ENCODE peak calls at places on chromosomes 7 and 10, in eight cellular contexts. One of them, this sample, is unnamed. For H3K36me3, the result is how much of the 10 kb centered on the place peaks cover.

GRCh38 chr10:76647276-76647675 is 990.3 kb downstream of the KCNMA1 start:
- DNase-seq in IMR-90: no peak
- DNase-seq in GM23338: no peak
- DNase-seq in body of pancreas: no peak
- DNase-seq in heart left ventricle: no peak
- DNase-seq in hepatocyte: no peak
- DNase-seq in tibial nerve: no peak
- DNase-seq in psoas muscle: no peak
- DNase-seq in this sample: no peak

GRCh38 chr7:35450456-35450855 is 196.6 kb upstream of the TBX20 start:
- DNase-seq in IMR-90: no peak
- DNase-seq in GM23338: no peak
- DNase-seq in tibial nerve: no peak
- DNase-seq in heart left ventricle: no peak
- DNase-seq in hepatocyte: no peak
- DNase-seq in psoas muscle: no peak
- DNase-seq in body of pancreas: no peak
- DNase-seq in this sample: no peak

GRCh38 chr10:109984013-109984412 is 23.8 kb upstream of the ADD3 start:
- DNase-seq in GM23338: no peak
- DNase-seq in tibial nerve: no peak
- DNase-seq in heart left ventricle: no peak
- DNase-seq in psoas muscle: no peak
- DNase-seq in body of pancreas: no peak
- DNase-seq in hepatocyte: no peak
- DNase-seq in IMR-90: no peak
- DNase-seq in this sample: no peak

GRCh38 chr10:73439605-73440298 is 6.4 kb upstream of the MSS51 start:
- DNase-seq in IMR-90: peak
- DNase-seq in body of pancreas: no peak
- DNase-seq in psoas muscle: no peak
- DNase-seq in GM23338: no peak
- DNase-seq in heart left ventricle: no peak
- DNase-seq in tibial nerve: no peak
- DNase-seq in hepatocyte: no peak
- DNase-seq in this sample: peak

GRCh38 chr10:79243211-79244067 is 103.8 kb upstream of the PPIF start:
- DNase-seq in tibial nerve: no peak
- DNase-seq in psoas muscle: peak
- DNase-seq in hepatocyte: peak
- DNase-seq in heart left ventricle: peak
- DNase-seq in IMR-90: no peak
- DNase-seq in GM23338: peak
- DNase-seq in body of pancreas: no peak
- DNase-seq in this sample: no peak

GRCh38 chr10:71575446-71575845 is 144.1 kb downstream of the C10orf105 start:
- DNase-seq in GM23338: no peak
- DNase-seq in hepatocyte: no peak
- DNase-seq in psoas muscle: peak
- DNase-seq in IMR-90: no peak
- DNase-seq in heart left ventricle: peak
- DNase-seq in tibial nerve: no peak
- DNase-seq in body of pancreas: no peak
- DNase-seq in this sample: no peak

GRCh38 chr7:140696679-140697446 is at the start of gene NDUFB2:
- DNase-seq in tibial nerve: peak
- DNase-seq in GM23338: peak
- DNase-seq in psoas muscle: peak
- DNase-seq in IMR-90: peak
- DNase-seq in body of pancreas: peak
- DNase-seq in heart left ventricle: no peak
- DNase-seq in hepatocyte: peak
- DNase-seq in this sample: peak

GRCh38 chr10:28492093-28492492 is 40.8 kb upstream of the WAC start:
- DNase-seq in body of pancreas: no peak
- DNase-seq in heart left ventricle: no peak
- DNase-seq in GM23338: no peak
- DNase-seq in psoas muscle: no peak
- DNase-seq in hepatocyte: no peak
- DNase-seq in tibial nerve: no peak
- DNase-seq in IMR-90: no peak
- DNase-seq in this sample: no peak

GRCh38 chr7:91446819-91447218 is 182.6 kb downstream of the FZD1 start:
- DNase-seq in hepatocyte: no peak
- DNase-seq in tibial nerve: no peak
- DNase-seq in psoas muscle: no peak
- DNase-seq in heart left ventricle: no peak
- DNase-seq in IMR-90: no peak
- DNase-seq in body of pancreas: no peak
- DNase-seq in GM23338: no peak
- DNase-seq in this sample: no peak

GRCh38 chr7:90178592-90179279 is 24.5 kb downstream of the STEAP1 start:
- DNase-seq in IMR-90: peak
- DNase-seq in heart left ventricle: no peak
- DNase-seq in psoas muscle: no peak
- DNase-seq in GM23338: no peak
- DNase-seq in hepatocyte: peak
- DNase-seq in body of pancreas: no peak
- DNase-seq in tibial nerve: no peak
- DNase-seq in this sample: no peak

GRCh38 chr7:41943098-41943577 is 240.2 kb upstream of the INHBA start:
- DNase-seq in IMR-90: peak
- DNase-seq in GM23338: peak
- DNase-seq in heart left ventricle: peak
- DNase-seq in body of pancreas: peak
- DNase-seq in hepatocyte: peak
- DNase-seq in psoas muscle: peak
- DNase-seq in tibial nerve: peak
- DNase-seq in this sample: no peak

GRCh38 chr10:122298598-122299301 is 27.7 kb downstream of the BTBD16 start:
- DNase-seq in psoas muscle: peak
- DNase-seq in GM23338: peak
- DNase-seq in tibial nerve: peak
- DNase-seq in IMR-90: peak
- DNase-seq in body of pancreas: peak
- DNase-seq in heart left ventricle: peak
- DNase-seq in hepatocyte: peak
- DNase-seq in this sample: no peak

GRCh38 chr10:120459185-120459584 is 2.2 kb downstream of the PLPP4 start:
- DNase-seq in heart left ventricle: no peak
- DNase-seq in IMR-90: no peak
- DNase-seq in hepatocyte: no peak
- DNase-seq in body of pancreas: no peak
- DNase-seq in psoas muscle: no peak
- DNase-seq in tibial nerve: no peak
- DNase-seq in GM23338: no peak
- DNase-seq in this sample: no peak

GRCh38 chr10:91909178-91909677 is at the start of gene FGFBP3:
- DNase-seq in IMR-90: peak
- DNase-seq in hepatocyte: peak
- DNase-seq in body of pancreas: peak
- DNase-seq in tibial nerve: no peak
- DNase-seq in psoas muscle: no peak
- DNase-seq in GM23338: peak
- DNase-seq in heart left ventricle: no peak
- DNase-seq in this sample: no peak

GRCh38 chr10:87915406-87915805 is 52.0 kb downstream of the PTEN start:
- DNase-seq in tibial nerve: no peak
- DNase-seq in GM23338: peak
- DNase-seq in body of pancreas: no peak
- DNase-seq in hepatocyte: no peak
- DNase-seq in heart left ventricle: no peak
- DNase-seq in IMR-90: no peak
- DNase-seq in psoas muscle: no peak
- DNase-seq in this sample: no peak

GRCh38 chr7:26664735-26665420 is 199.5 kb downstream of the SKAP2 start:
- DNase-seq in GM23338: no peak
- DNase-seq in heart left ventricle: no peak
- DNase-seq in psoas muscle: no peak
- DNase-seq in tibial nerve: no peak
- DNase-seq in hepatocyte: peak
- DNase-seq in body of pancreas: peak
- DNase-seq in IMR-90: peak
- DNase-seq in this sample: no peak

GRCh38 chr7:17937506-17938115 is 2.7 kb downstream of the SNX13 start:
- DNase-seq in heart left ventricle: no peak
- DNase-seq in IMR-90: peak
- DNase-seq in psoas muscle: no peak
- DNase-seq in hepatocyte: no peak
- DNase-seq in body of pancreas: no peak
- DNase-seq in tibial nerve: no peak
- DNase-seq in GM23338: no peak
- DNase-seq in this sample: no peak

GRCh38 chr7:91247497-91247896 is 16.7 kb upstream of the FZD1 start:
- DNase-seq in hepatocyte: no peak
- DNase-seq in body of pancreas: no peak
- DNase-seq in heart left ventricle: no peak
- DNase-seq in tibial nerve: no peak
- DNase-seq in psoas muscle: no peak
- DNase-seq in GM23338: peak
- DNase-seq in IMR-90: no peak
- DNase-seq in this sample: no peak

GRCh38 chr10:1141701-1142100 is 85.5 kb downstream of the WDR37 start:
- DNase-seq in hepatocyte: no peak
- DNase-seq in GM23338: no peak
- DNase-seq in heart left ventricle: no peak
- DNase-seq in psoas muscle: no peak
- DNase-seq in tibial nerve: no peak
- DNase-seq in IMR-90: no peak
- DNase-seq in body of pancreas: no peak
- DNase-seq in this sample: no peak

GRCh38 chr7:69412331-69413146 is 185.7 kb upstream of the AUTS2 start:
- DNase-seq in heart left ventricle: peak
- DNase-seq in hepatocyte: peak
- DNase-seq in tibial nerve: no peak
- DNase-seq in psoas muscle: peak
- DNase-seq in GM23338: no peak
- DNase-seq in body of pancreas: peak
- DNase-seq in IMR-90: no peak
- DNase-seq in this sample: no peak

GRCh38 chr7:157397751-157398691 is 61.2 kb downstream of the DNAJB6 start:
- DNase-seq in GM23338: peak
- DNase-seq in hepatocyte: peak
- DNase-seq in heart left ventricle: peak
- DNase-seq in body of pancreas: peak
- DNase-seq in tibial nerve: no peak
- DNase-seq in psoas muscle: peak
- DNase-seq in IMR-90: peak
- DNase-seq in this sample: peak

GRCh38 chr7:49790209-49790608 is 16.8 kb downstream of the VWC2 start:
- DNase-seq in IMR-90: no peak
- DNase-seq in hepatocyte: no peak
- DNase-seq in heart left ventricle: no peak
- DNase-seq in body of pancreas: no peak
- DNase-seq in psoas muscle: no peak
- DNase-seq in GM23338: no peak
- DNase-seq in tibial nerve: no peak
- DNase-seq in this sample: no peak

GRCh38 chr10:103715430-103715829 is 139.9 kb downstream of the SH3PXD2A start:
- DNase-seq in GM23338: no peak
- DNase-seq in hepatocyte: no peak
- DNase-seq in tibial nerve: no peak
- DNase-seq in IMR-90: peak
- DNase-seq in heart left ventricle: no peak
- DNase-seq in body of pancreas: no peak
- DNase-seq in psoas muscle: peak
- DNase-seq in this sample: peak

GRCh38 chr10:131207584-131208532 is 103.7 kb downstream of the TCERG1L start:
- DNase-seq in hepatocyte: no peak
- DNase-seq in tibial nerve: no peak
- DNase-seq in IMR-90: no peak
- DNase-seq in GM23338: no peak
- DNase-seq in heart left ventricle: no peak
- DNase-seq in body of pancreas: no peak
- DNase-seq in psoas muscle: peak
- DNase-seq in this sample: no peak

GRCh38 chr7:54985405-54986360 is 33.1 kb upstream of the EGFR start:
- DNase-seq in tibial nerve: no peak
- DNase-seq in body of pancreas: no peak
- DNase-seq in psoas muscle: no peak
- DNase-seq in IMR-90: peak
- DNase-seq in GM23338: no peak
- DNase-seq in heart left ventricle: no peak
- DNase-seq in hepatocyte: peak
- DNase-seq in this sample: peak

GRCh38 chr10:85170026-85170425 is 841.6 kb downstream of the CCSER2 start:
- DNase-seq in heart left ventricle: no peak
- DNase-seq in GM23338: no peak
- DNase-seq in IMR-90: no peak
- DNase-seq in body of pancreas: no peak
- DNase-seq in tibial nerve: no peak
- DNase-seq in hepatocyte: no peak
- DNase-seq in psoas muscle: no peak
- DNase-seq in this sample: no peak

GRCh38 chr7:29494350-29494749 is 69.3 kb upstream of the PRR15 start:
- DNase-seq in GM23338: no peak
- DNase-seq in IMR-90: no peak
- DNase-seq in psoas muscle: no peak
- DNase-seq in body of pancreas: no peak
- DNase-seq in heart left ventricle: no peak
- DNase-seq in tibial nerve: no peak
- DNase-seq in hepatocyte: no peak
- DNase-seq in this sample: peak

GRCh38 chr10:61452229-61452651 is 941 bp downstream of the TMEM26 start:
- DNase-seq in heart left ventricle: no peak
- DNase-seq in GM23338: peak
- DNase-seq in hepatocyte: peak
- DNase-seq in tibial nerve: no peak
- DNase-seq in psoas muscle: peak
- DNase-seq in body of pancreas: peak
- DNase-seq in IMR-90: no peak
- DNase-seq in this sample: no peak
- H3K4me3 ChIP-seq in heart left ventricle: peak
- H3K4me3 ChIP-seq in GM23338: peak
- H3K4me3 ChIP-seq in hepatocyte: peak
- H3K4me3 ChIP-seq in tibial nerve: peak
- H3K4me3 ChIP-seq in psoas muscle: peak
- H3K4me3 ChIP-seq in body of pancreas: no peak
- H3K4me3 ChIP-seq in IMR-90: peak
- H3K4me3 ChIP-seq in this sample: peak

GRCh38 chr10:93224005-93224779 is 150.5 kb downstream of the CYP26A1 start:
- DNase-seq in tibial nerve: no peak
- DNase-seq in GM23338: no peak
- DNase-seq in heart left ventricle: no peak
- DNase-seq in body of pancreas: no peak
- DNase-seq in hepatocyte: no peak
- DNase-seq in IMR-90: no peak
- DNase-seq in psoas muscle: no peak
- DNase-seq in this sample: no peak
- TF ChIP-seq CTCF in tibial nerve: no peak
- TF ChIP-seq CTCF in GM23338: no peak
- TF ChIP-seq CTCF in heart left ventricle: no peak
- TF ChIP-seq CTCF in body of pancreas: no peak
- TF ChIP-seq CTCF in hepatocyte: no peak
- TF ChIP-seq CTCF in IMR-90: no peak
- TF ChIP-seq CTCF in psoas muscle: no peak
- TF ChIP-seq CTCF in this sample: peak

GRCh38 chr7:88214456-88214855 is 5.4 kb downstream of the SRI start:
- DNase-seq in body of pancreas: no peak
- DNase-seq in heart left ventricle: no peak
- DNase-seq in GM23338: no peak
- DNase-seq in IMR-90: no peak
- DNase-seq in tibial nerve: no peak
- DNase-seq in hepatocyte: no peak
- DNase-seq in psoas muscle: no peak
- DNase-seq in this sample: no peak
- H3K36me3 ChIP-seq in body of pancreas: under half
- H3K36me3 ChIP-seq in heart left ventricle: half or more
- H3K36me3 ChIP-seq in GM23338: under half
- H3K36me3 ChIP-seq in IMR-90: under half
- H3K36me3 ChIP-seq in tibial nerve: under half
- H3K36me3 ChIP-seq in hepatocyte: under half
- H3K36me3 ChIP-seq in psoas muscle: under half
- H3K36me3 ChIP-seq in this sample: under half

GRCh38 chr7:105352018-105352612 is 36.6 kb downstream of the SRPK2 start:
- DNase-seq in heart left ventricle: peak
- DNase-seq in tibial nerve: peak
- DNase-seq in IMR-90: peak
- DNase-seq in psoas muscle: peak
- DNase-seq in body of pancreas: peak
- DNase-seq in hepatocyte: peak
- DNase-seq in GM23338: no peak
- DNase-seq in this sample: peak
- H3K4me3 ChIP-seq in heart left ventricle: no peak
- H3K4me3 ChIP-seq in tibial nerve: no peak
- H3K4me3 ChIP-seq in IMR-90: peak
- H3K4me3 ChIP-seq in psoas muscle: no peak
- H3K4me3 ChIP-seq in body of pancreas: no peak
- H3K4me3 ChIP-seq in hepatocyte: no peak
- H3K4me3 ChIP-seq in GM23338: no peak
- H3K4me3 ChIP-seq in this sample: peak

This sample was measured in BJ.